ENCODE peak calls at places on chromosome 6, in six cellular contexts. One of them, this sample, is unnamed.

GRCh38 chr6:105077592-105078463 is 102.0 kb downstream of the POPDC3 start:
- DNase-seq in choroid plexus epithelial cell: peak; percentile 74
- DNase-seq in cardiac muscle cell: peak; percentile 68
- DNase-seq in dorsolateral prefrontal cortex: no peak
- DNase-seq in tibial nerve: no peak
- DNase-seq in ovary: no peak
- DNase-seq in this sample: peak; percentile 71

GRCh38 chr6:137927777-137928218 is 60.7 kb downstream of the TNFAIP3 start:
- DNase-seq in choroid plexus epithelial cell: peak; percentile 52
- DNase-seq in ovary: no peak
- DNase-seq in dorsolateral prefrontal cortex: no peak
- DNase-seq in cardiac muscle cell: peak; percentile 35
- DNase-seq in tibial nerve: no peak
- DNase-seq in this sample: peak; percentile 46

GRCh38 chr6:74277749-74278148 is 581.7 kb downstream of the CD109 start:
- DNase-seq in cardiac muscle cell: peak; percentile 42
- DNase-seq in dorsolateral prefrontal cortex: no peak
- DNase-seq in tibial nerve: no peak
- DNase-seq in choroid plexus epithelial cell: peak; percentile 34
- DNase-seq in ovary: no peak
- DNase-seq in this sample: peak; percentile 51

GRCh38 chr6:111663232-111663631 is 57.6 kb upstream of the TRAF3IP2 start:
- DNase-seq in choroid plexus epithelial cell: peak; percentile 24
- DNase-seq in ovary: no peak
- DNase-seq in cardiac muscle cell: peak; percentile 14
- DNase-seq in dorsolateral prefrontal cortex: no peak
- DNase-seq in tibial nerve: no peak
- DNase-seq in this sample: no peak

GRCh38 chr6:131519670-131520436 is 53.2 kb upstream of the ARG1 start:
- DNase-seq in tibial nerve: no peak
- DNase-seq in dorsolateral prefrontal cortex: no peak
- DNase-seq in choroid plexus epithelial cell: peak; percentile 73
- DNase-seq in cardiac muscle cell: peak; percentile 61
- DNase-seq in ovary: no peak
- DNase-seq in this sample: peak; percentile 58

GRCh38 chr6:106883808-106884262 is 90.7 kb downstream of the CD24 start:
- DNase-seq in ovary: no peak
- DNase-seq in cardiac muscle cell: no peak
- DNase-seq in choroid plexus epithelial cell: no peak
- DNase-seq in tibial nerve: no peak
- DNase-seq in dorsolateral prefrontal cortex: no peak
- DNase-seq in this sample: no peak

GRCh38 chr6:11989376-11989775 is 22.7 kb upstream of the HIVEP1 start:
- DNase-seq in tibial nerve: no peak
- DNase-seq in cardiac muscle cell: peak; percentile 37
- DNase-seq in ovary: no peak
- DNase-seq in choroid plexus epithelial cell: peak; percentile 57
- DNase-seq in dorsolateral prefrontal cortex: no peak
- DNase-seq in this sample: peak; percentile 62

GRCh38 chr6:166659581-166659980 is 32.5 kb upstream of the RPS6KA2 start:
- DNase-seq in dorsolateral prefrontal cortex: no peak
- DNase-seq in tibial nerve: no peak
- DNase-seq in choroid plexus epithelial cell: no peak
- DNase-seq in ovary: no peak
- DNase-seq in cardiac muscle cell: no peak
- DNase-seq in this sample: no peak

GRCh38 chr6:6384520-6384919 is 64.1 kb upstream of the F13A1 start:
- DNase-seq in ovary: no peak
- DNase-seq in dorsolateral prefrontal cortex: no peak
- DNase-seq in choroid plexus epithelial cell: no peak
- DNase-seq in cardiac muscle cell: no peak
- DNase-seq in tibial nerve: no peak
- DNase-seq in this sample: no peak

GRCh38 chr6:30842754-30843610 is 41.3 kb upstream of the DDR1 start:
- DNase-seq in tibial nerve: no peak
- DNase-seq in ovary: no peak
- DNase-seq in choroid plexus epithelial cell: peak; percentile 74
- DNase-seq in cardiac muscle cell: peak; percentile 90
- DNase-seq in dorsolateral prefrontal cortex: no peak
- DNase-seq in this sample: peak; percentile 59

GRCh38 chr6:117600008-117600743 is 2.1 kb downstream of the GOPC start:
- DNase-seq in ovary: no peak
- DNase-seq in choroid plexus epithelial cell: peak; percentile 40
- DNase-seq in tibial nerve: no peak
- DNase-seq in dorsolateral prefrontal cortex: no peak
- DNase-seq in cardiac muscle cell: peak; percentile 11
- DNase-seq in this sample: no peak

GRCh38 chr6:138194221-138194620 is 24.1 kb downstream of the PBOV1 start:
- DNase-seq in cardiac muscle cell: no peak
- DNase-seq in choroid plexus epithelial cell: no peak
- DNase-seq in tibial nerve: no peak
- DNase-seq in ovary: no peak
- DNase-seq in dorsolateral prefrontal cortex: no peak
- DNase-seq in this sample: no peak

GRCh38 chr6:149974825-149975224 is 11.1 kb downstream of the ULBP1 start:
- DNase-seq in ovary: no peak
- DNase-seq in tibial nerve: no peak
- DNase-seq in cardiac muscle cell: no peak
- DNase-seq in dorsolateral prefrontal cortex: no peak
- DNase-seq in choroid plexus epithelial cell: no peak
- DNase-seq in this sample: no peak

GRCh38 chr6:48426636-48427035 is 315.6 kb upstream of the PTCHD4 start:
- DNase-seq in choroid plexus epithelial cell: peak; percentile 96
- DNase-seq in dorsolateral prefrontal cortex: no peak
- DNase-seq in tibial nerve: no peak
- DNase-seq in ovary: no peak
- DNase-seq in cardiac muscle cell: peak; percentile 92
- DNase-seq in this sample: peak; percentile 87

GRCh38 chr6:62615366-62616015 is 329.5 kb upstream of the KHDRBS2 start:
- DNase-seq in choroid plexus epithelial cell: no peak
- DNase-seq in cardiac muscle cell: no peak
- DNase-seq in ovary: no peak
- DNase-seq in dorsolateral prefrontal cortex: no peak
- DNase-seq in tibial nerve: no peak
- DNase-seq in this sample: no peak

GRCh38 chr6:132598473-132598872 is 8.9 kb upstream of the TAAR5 start:
- DNase-seq in ovary: no peak
- DNase-seq in choroid plexus epithelial cell: no peak
- DNase-seq in cardiac muscle cell: peak; percentile 2
- DNase-seq in tibial nerve: no peak
- DNase-seq in dorsolateral prefrontal cortex: no peak
- DNase-seq in this sample: no peak

GRCh38 chr6:105780146-105780860 is 305.8 kb upstream of the PRDM1 start:
- DNase-seq in ovary: no peak
- DNase-seq in tibial nerve: no peak
- DNase-seq in choroid plexus epithelial cell: no peak
- DNase-seq in dorsolateral prefrontal cortex: no peak
- DNase-seq in cardiac muscle cell: no peak
- DNase-seq in this sample: no peak

GRCh38 chr6:50591135-50591534 is 122.2 kb upstream of the TFAP2D start:
- DNase-seq in dorsolateral prefrontal cortex: no peak
- DNase-seq in choroid plexus epithelial cell: no peak
- DNase-seq in cardiac muscle cell: no peak
- DNase-seq in ovary: no peak
- DNase-seq in tibial nerve: no peak
- DNase-seq in this sample: no peak

GRCh38 chr6:111555041-111555440 is 50.6 kb downstream of the TRAF3IP2 start:
- DNase-seq in tibial nerve: no peak
- DNase-seq in choroid plexus epithelial cell: peak; percentile 31
- DNase-seq in cardiac muscle cell: peak; percentile 32
- DNase-seq in ovary: no peak
- DNase-seq in dorsolateral prefrontal cortex: no peak
- DNase-seq in this sample: no peak

GRCh38 chr6:75952132-75952531 is 120.3 kb downstream of the IMPG1 start:
- DNase-seq in choroid plexus epithelial cell: no peak
- DNase-seq in tibial nerve: no peak
- DNase-seq in ovary: no peak
- DNase-seq in cardiac muscle cell: no peak
- DNase-seq in dorsolateral prefrontal cortex: no peak
- DNase-seq in this sample: no peak

GRCh38 chr6:42791706-42792320 is 10.0 kb downstream of the BICRAL start:
- DNase-seq in ovary: no peak
- DNase-seq in choroid plexus epithelial cell: peak; percentile 54
- DNase-seq in dorsolateral prefrontal cortex: no peak
- DNase-seq in cardiac muscle cell: no peak
- DNase-seq in tibial nerve: no peak
- DNase-seq in this sample: no peak

GRCh38 chr6:75693534-75693933 is 55.5 kb upstream of the MYO6 start:
- DNase-seq in dorsolateral prefrontal cortex: no peak
- DNase-seq in tibial nerve: no peak
- DNase-seq in choroid plexus epithelial cell: peak; percentile 90
- DNase-seq in cardiac muscle cell: peak; percentile 73
- DNase-seq in ovary: no peak
- DNase-seq in this sample: peak; percentile 56

GRCh38 chr6:80314531-80314930 is 208.1 kb downstream of the BCKDHB start:
- DNase-seq in dorsolateral prefrontal cortex: no peak
- DNase-seq in tibial nerve: no peak
- DNase-seq in cardiac muscle cell: no peak
- DNase-seq in choroid plexus epithelial cell: no peak
- DNase-seq in ovary: no peak
- DNase-seq in this sample: no peak

GRCh38 chr6:28948782-28949486 is 25.1 kb upstream of the TRIM27 start:
- DNase-seq in cardiac muscle cell: no peak
- DNase-seq in ovary: no peak
- DNase-seq in choroid plexus epithelial cell: no peak
- DNase-seq in tibial nerve: no peak
- DNase-seq in dorsolateral prefrontal cortex: no peak
- DNase-seq in this sample: no peak

GRCh38 chr6:41718828-41719227 is 16.6 kb downstream of the TFEB start:
- DNase-seq in ovary: no peak
- DNase-seq in cardiac muscle cell: no peak
- DNase-seq in tibial nerve: no peak
- DNase-seq in choroid plexus epithelial cell: no peak
- DNase-seq in dorsolateral prefrontal cortex: no peak
- DNase-seq in this sample: no peak

GRCh38 chr6:41715779-41716515 is 19.5 kb downstream of the TFEB start:
- DNase-seq in cardiac muscle cell: no peak
- DNase-seq in ovary: no peak
- DNase-seq in tibial nerve: no peak
- DNase-seq in choroid plexus epithelial cell: no peak
- DNase-seq in dorsolateral prefrontal cortex: no peak
- DNase-seq in this sample: no peak

GRCh38 chr6:41714556-41715273 is 20.7 kb downstream of the TFEB start:
- DNase-seq in cardiac muscle cell: no peak
- DNase-seq in tibial nerve: no peak
- DNase-seq in choroid plexus epithelial cell: no peak
- DNase-seq in ovary: no peak
- DNase-seq in dorsolateral prefrontal cortex: no peak
- DNase-seq in this sample: no peak

GRCh38 chr6:41713650-41714291 is 21.6 kb downstream of the TFEB start:
- DNase-seq in cardiac muscle cell: no peak
- DNase-seq in choroid plexus epithelial cell: no peak
- DNase-seq in dorsolateral prefrontal cortex: no peak
- DNase-seq in ovary: no peak
- DNase-seq in tibial nerve: no peak
- DNase-seq in this sample: no peak

GRCh38 chr6:41716516-41717446 is 18.6 kb downstream of the TFEB start:
- DNase-seq in cardiac muscle cell: no peak
- DNase-seq in ovary: no peak
- DNase-seq in tibial nerve: no peak
- DNase-seq in choroid plexus epithelial cell: no peak
- DNase-seq in dorsolateral prefrontal cortex: no peak
- DNase-seq in this sample: no peak
- H3K4me3 ChIP-seq in cardiac muscle cell: no peak overlapping the region
- H3K4me3 ChIP-seq in ovary: no peak overlapping the region
- H3K4me3 ChIP-seq in tibial nerve: no peak overlapping the region
- H3K4me3 ChIP-seq in choroid plexus epithelial cell: no peak overlapping the region
- H3K4me3 ChIP-seq in dorsolateral prefrontal cortex: no peak overlapping the region
- H3K4me3 ChIP-seq in this sample: no peak overlapping the region

DNA sequence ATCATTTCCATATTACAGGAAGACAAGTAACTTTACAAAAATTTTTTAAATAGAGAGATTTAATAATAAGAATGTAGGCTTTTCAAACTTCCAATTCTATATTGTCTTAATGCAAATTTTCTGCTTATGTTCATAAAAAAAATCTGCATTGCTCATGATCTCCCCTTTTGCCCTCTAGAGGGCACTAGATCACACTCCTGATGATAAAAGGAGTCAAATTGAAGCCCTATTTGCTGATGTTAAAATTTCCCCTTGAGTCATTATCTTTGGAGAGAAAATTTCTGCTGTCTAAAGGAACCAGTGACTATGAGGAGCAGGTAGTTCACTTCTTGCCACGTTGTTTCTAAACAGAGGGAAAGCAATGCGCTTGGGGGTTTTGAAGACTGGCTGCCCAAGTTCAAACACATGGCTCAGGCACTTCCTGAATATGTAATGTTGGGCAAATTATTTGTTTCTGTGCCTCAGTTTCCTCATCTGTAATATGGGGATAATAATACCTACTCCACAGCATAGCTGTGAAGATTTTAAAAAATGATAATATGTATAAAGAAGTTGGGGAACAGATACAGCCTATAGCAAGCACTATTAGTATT is 874.2 kb downstream of the TFAP2A start:
- DNase-seq in cardiac muscle cell: peak; percentile 82
- DNase-seq in dorsolateral prefrontal cortex: no peak
- DNase-seq in ovary: no peak
- DNase-seq in choroid plexus epithelial cell: peak; percentile 72
- DNase-seq in tibial nerve: no peak
- DNase-seq in this sample: peak; percentile 79
- TF ChIP-seq CTCF in cardiac muscle cell: peak; percentile 71
- TF ChIP-seq CTCF in dorsolateral prefrontal cortex: peak; percentile 72
- TF ChIP-seq CTCF in ovary: no peak
- TF ChIP-seq CTCF in choroid plexus epithelial cell: peak; percentile 65
- TF ChIP-seq CTCF in tibial nerve: peak; percentile 34
- TF ChIP-seq CTCF in this sample: peak; percentile 69

GRCh38 chr6:53682654-53683053 is 17.1 kb upstream of the KLHL31 start:
- DNase-seq in ovary: no peak
- DNase-seq in cardiac muscle cell: no peak
- DNase-seq in dorsolateral prefrontal cortex: no peak
- DNase-seq in choroid plexus epithelial cell: no peak
- DNase-seq in tibial nerve: no peak
- DNase-seq in this sample: no peak
- H3K4me3 ChIP-seq in ovary: no peak overlapping the region
- H3K4me3 ChIP-seq in cardiac muscle cell: no peak overlapping the region
- H3K4me3 ChIP-seq in dorsolateral prefrontal cortex: no peak overlapping the region
- H3K4me3 ChIP-seq in choroid plexus epithelial cell: no peak overlapping the region
- H3K4me3 ChIP-seq in tibial nerve: no peak overlapping the region
- H3K4me3 ChIP-seq in this sample: no peak overlapping the region

GRCh38 chr6:2036084-2037023 is 209.1 kb downstream of the GMDS start:
- DNase-seq in cardiac muscle cell: no peak
- DNase-seq in dorsolateral prefrontal cortex: no peak
- DNase-seq in choroid plexus epithelial cell: no peak
- DNase-seq in ovary: no peak
- DNase-seq in tibial nerve: no peak
- DNase-seq in this sample: no peak

GRCh38 chr6:2034256-2034655 is 211.1 kb downstream of the GMDS start:
- DNase-seq in choroid plexus epithelial cell: no peak
- DNase-seq in tibial nerve: no peak
- DNase-seq in cardiac muscle cell: peak; percentile 41
- DNase-seq in ovary: no peak
- DNase-seq in dorsolateral prefrontal cortex: no peak
- DNase-seq in this sample: peak; percentile 16

GRCh38 chr6:2038096-2038495 is 207.3 kb downstream of the GMDS start:
- DNase-seq in tibial nerve: no peak
- DNase-seq in cardiac muscle cell: peak; percentile 90
- DNase-seq in choroid plexus epithelial cell: peak; percentile 26
- DNase-seq in dorsolateral prefrontal cortex: no peak
- DNase-seq in ovary: no peak
- DNase-seq in this sample: peak; percentile 50

GRCh38 chr6:2035046-2035445 is 210.4 kb downstream of the GMDS start:
- DNase-seq in ovary: no peak
- DNase-seq in dorsolateral prefrontal cortex: no peak
- DNase-seq in cardiac muscle cell: no peak
- DNase-seq in tibial nerve: no peak
- DNase-seq in choroid plexus epithelial cell: no peak
- DNase-seq in this sample: no peak

GRCh38 chr6:2037230-2037926 is 208.0 kb downstream of the GMDS start:
- DNase-seq in dorsolateral prefrontal cortex: no peak
- DNase-seq in cardiac muscle cell: peak; percentile 45
- DNase-seq in choroid plexus epithelial cell: peak; percentile 55
- DNase-seq in tibial nerve: no peak
- DNase-seq in ovary: no peak
- DNase-seq in this sample: peak; percentile 32
- TF ChIP-seq CTCF in dorsolateral prefrontal cortex: no peak
- TF ChIP-seq CTCF in cardiac muscle cell: peak; percentile 30
- TF ChIP-seq CTCF in choroid plexus epithelial cell: peak; percentile 63
- TF ChIP-seq CTCF in tibial nerve: no peak
- TF ChIP-seq CTCF in ovary: no peak
- TF ChIP-seq CTCF in this sample: peak; percentile 13